ENCODE peak calls at places on chromosomes 5 and 9, in four cellular contexts. X is GM10248; Y is T follicular helper cell; F is stimulated activated CD4-positive, alpha-beta T cell treated with anti-CD3 and anti-CD28 coated beads, Interleukin-4, amount 100 ng/mL, for 24 hours. N is an unnamed sample.

GRCh38 chr5:16914584-16914983 is 21.5 kb downstream of the MYO10 start:
- DNase-seq in X (no peak), Y (no peak), F (no peak), N (no peak)

GRCh38 chr9:123425261-123425821 is 69.3 kb downstream of the CRB2 start:
- DNase-seq in X (no peak), Y (no peak), F (no peak), N (no peak)

GRCh38 chr9:78835928-78836450 is 539.1 kb downstream of the PSAT1 start:
- DNase-seq in X (no peak), Y (no peak), F (no peak), N (no peak)

GRCh38 chr9:134403682-134404301 is 77.5 kb downstream of the RXRA start:
- DNase-seq in X (no peak), Y (no peak), F (peak), N (peak)

GRCh38 chr5:149268928-149269557 is 2.6 kb upstream of the AFAP1L1 start:
- DNase-seq in X (peak), Y (no peak), F (no peak), N (no peak)

GRCh38 chr5:177452688-177453638 is 6.3 kb downstream of the PRR7 start:
- DNase-seq in X (no peak), Y (no peak), F (no peak), N (no peak)

GRCh38 chr5:88883059-88883565 is at the start of gene MEF2C:
- DNase-seq in X (peak), Y (no peak), F (no peak), N (peak)

GRCh38 chr5:133404724-133405123 is 207.6 kb downstream of the FSTL4 start:
- DNase-seq in X (no peak), Y (no peak), F (peak), N (peak)

GRCh38 chr5:36878421-36879088 is 2.0 kb downstream of the NIPBL start:
- DNase-seq in X (no peak), Y (no peak), F (no peak), N (no peak)

GRCh38 chr9:126595982-126596381 is 17.7 kb upstream of the LMX1B start:
- DNase-seq in X (no peak), Y (no peak), F (no peak), N (no peak)

GRCh38 chr5:43305948-43306563 is 7.2 kb downstream of the HMGCS1 start:
- DNase-seq in X (peak), Y (no peak), F (no peak), N (no peak)

GRCh38 chr5:55638455-55638854 is 73.7 kb downstream of the SLC38A9 start:
- DNase-seq in X (no peak), Y (no peak), F (no peak), N (no peak)

GRCh38 chr9:35603506-35603985 is 1.5 kb upstream of the TESK1 start:
- DNase-seq in X (no peak), Y (no peak), F (peak), N (peak)

GRCh38 chr9:37984672-37985611 is 81.0 kb upstream of the SLC25A51 start:
- DNase-seq in X (no peak), Y (no peak), F (no peak), N (no peak)

GRCh38 chr5:98774192-98775046 is 956 bp downstream of the RGMB start:
- DNase-seq in X (peak), Y (no peak), F (peak), N (peak)

GRCh38 chr9:129549684-129550083 is 71.2 kb downstream of the C9orf50 start:
- DNase-seq in X (no peak), Y (no peak), F (no peak), N (no peak)

GRCh38 chr9:126880947-126881332 is 20.5 kb downstream of the ZBTB34 start:
- DNase-seq in X (no peak), Y (no peak), F (no peak), N (no peak)

GRCh38 chr5:85388752-85389151 is 1004.1 kb upstream of the EDIL3 start:
- DNase-seq in X (no peak), Y (no peak), F (no peak), N (no peak)

GRCh38 chr9:35162605-35163315 is 951 bp downstream of the UNC13B start:
- DNase-seq in X (no peak), Y (no peak), F (no peak), N (no peak)

N was measured in activated CD4-positive, alpha-beta memory T cell treated with anti-CD3 and anti-CD28 coated beads for 36 hours.